ENCODE peak calls at places on chromosomes 2 and 18, in nine cellular contexts. One of them, this sample, is unnamed. For H3K79me2, the result is how much of the 10 kb centered on the place peaks cover.

GRCh38 chr18:34207344-34207851 is 17.3 kb downstream of the NOL4 start:
- DNase-seq in PC-3: no peak
- DNase-seq in neural progenitor cell: no peak
- DNase-seq in MM.1S: no peak
- DNase-seq in K562: no peak
- DNase-seq in GM23338: no peak
- DNase-seq in endothelial cell of umbilical vein: no peak
- DNase-seq in HepG2: no peak
- DNase-seq in GM23248: no peak
- DNase-seq in this sample: no peak

GRCh38 chr2:86480105-86480504 is 38.9 kb downstream of the KDM3A start:
- DNase-seq in PC-3: no peak
- DNase-seq in neural progenitor cell: no peak
- DNase-seq in MM.1S: no peak
- DNase-seq in K562: no peak
- DNase-seq in GM23338: no peak
- DNase-seq in endothelial cell of umbilical vein: peak
- DNase-seq in HepG2: no peak
- DNase-seq in GM23248: peak
- DNase-seq in this sample: no peak

GRCh38 chr2:61793389-61793836 is 60.4 kb downstream of the FAM161A start:
- DNase-seq in PC-3: peak
- DNase-seq in neural progenitor cell: peak
- DNase-seq in MM.1S: peak
- DNase-seq in K562: peak
- DNase-seq in GM23338: peak
- DNase-seq in endothelial cell of umbilical vein: peak
- DNase-seq in HepG2: peak
- DNase-seq in GM23248: peak
- DNase-seq in this sample: peak

GRCh38 chr2:176188218-176188968 is at the start of gene HOXD1:
- DNase-seq in PC-3: peak
- DNase-seq in neural progenitor cell: peak
- DNase-seq in MM.1S: peak
- DNase-seq in K562: peak
- DNase-seq in GM23338: peak
- DNase-seq in endothelial cell of umbilical vein: peak
- DNase-seq in HepG2: peak
- DNase-seq in GM23248: peak
- DNase-seq in this sample: peak

GRCh38 chr2:233404227-233404626 is 49.9 kb downstream of the DGKD start:
- DNase-seq in PC-3: peak
- DNase-seq in neural progenitor cell: peak
- DNase-seq in MM.1S: peak
- DNase-seq in K562: peak
- DNase-seq in GM23338: peak
- DNase-seq in endothelial cell of umbilical vein: peak
- DNase-seq in HepG2: peak
- DNase-seq in GM23248: peak
- DNase-seq in this sample: no peak

GRCh38 chr2:238320648-238321281 is 447 bp downstream of the TRAF3IP1 start:
- DNase-seq in PC-3: peak
- DNase-seq in neural progenitor cell: peak
- DNase-seq in MM.1S: no peak
- DNase-seq in K562: peak
- DNase-seq in GM23338: peak
- DNase-seq in endothelial cell of umbilical vein: no peak
- DNase-seq in HepG2: no peak
- DNase-seq in GM23248: peak
- DNase-seq in this sample: peak

GRCh38 chr2:121387591-121388325 is 102.8 kb upstream of the TFCP2L1 start:
- DNase-seq in PC-3: no peak
- DNase-seq in neural progenitor cell: no peak
- DNase-seq in MM.1S: no peak
- DNase-seq in K562: no peak
- DNase-seq in GM23338: no peak
- DNase-seq in endothelial cell of umbilical vein: no peak
- DNase-seq in HepG2: no peak
- DNase-seq in GM23248: peak
- DNase-seq in this sample: no peak

GRCh38 chr18:67278984-67279383 is 237.5 kb downstream of the DSEL start:
- DNase-seq in PC-3: no peak
- DNase-seq in neural progenitor cell: no peak
- DNase-seq in MM.1S: no peak
- DNase-seq in K562: no peak
- DNase-seq in GM23338: no peak
- DNase-seq in endothelial cell of umbilical vein: no peak
- DNase-seq in HepG2: no peak
- DNase-seq in GM23248: no peak
- DNase-seq in this sample: no peak

GRCh38 chr2:208031608-208032019 is 6.3 kb upstream of the PLEKHM3 start:
- DNase-seq in PC-3: no peak
- DNase-seq in neural progenitor cell: no peak
- DNase-seq in MM.1S: no peak
- DNase-seq in K562: no peak
- DNase-seq in GM23338: no peak
- DNase-seq in endothelial cell of umbilical vein: no peak
- DNase-seq in HepG2: peak
- DNase-seq in GM23248: peak
- DNase-seq in this sample: no peak

GRCh38 chr18:41992066-41992465 is 37.0 kb downstream of the PIK3C3 start:
- DNase-seq in PC-3: no peak
- DNase-seq in neural progenitor cell: no peak
- DNase-seq in MM.1S: no peak
- DNase-seq in K562: no peak
- DNase-seq in GM23338: no peak
- DNase-seq in endothelial cell of umbilical vein: peak
- DNase-seq in HepG2: no peak
- DNase-seq in GM23248: no peak
- DNase-seq in this sample: no peak

GRCh38 chr2:119311371-119311770 is 55.3 kb downstream of the C2orf76 start:
- DNase-seq in PC-3: no peak
- DNase-seq in neural progenitor cell: peak
- DNase-seq in MM.1S: peak
- DNase-seq in K562: no peak
- DNase-seq in GM23338: peak
- DNase-seq in endothelial cell of umbilical vein: no peak
- DNase-seq in HepG2: no peak
- DNase-seq in GM23248: no peak
- DNase-seq in this sample: no peak

GRCh38 chr18:58263733-58264469 is 219.9 kb downstream of the NEDD4L start:
- DNase-seq in PC-3: peak
- DNase-seq in neural progenitor cell: no peak
- DNase-seq in MM.1S: no peak
- DNase-seq in K562: no peak
- DNase-seq in GM23338: no peak
- DNase-seq in endothelial cell of umbilical vein: no peak
- DNase-seq in HepG2: no peak
- DNase-seq in GM23248: peak
- DNase-seq in this sample: no peak

DNA sequence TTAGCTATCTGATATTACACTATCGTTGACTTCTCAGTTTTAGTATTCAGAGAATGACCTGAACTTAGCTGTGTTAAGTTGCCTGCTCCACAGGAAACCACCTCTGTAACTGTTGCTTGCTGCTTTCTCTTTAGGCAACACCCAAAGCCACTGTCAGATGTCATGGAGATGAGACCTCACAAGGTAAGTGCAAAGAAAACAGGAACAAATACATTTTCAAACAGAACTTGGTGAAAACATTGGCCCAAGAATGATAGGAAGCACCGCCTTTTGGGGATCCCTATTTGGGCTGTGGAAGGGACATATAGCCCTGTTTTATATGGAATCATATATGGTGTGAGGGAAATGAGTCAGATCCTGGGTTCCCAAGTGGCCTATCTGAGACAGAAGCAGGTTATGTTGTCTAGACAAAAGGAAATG is 143.4 kb downstream of the UBE2E3 start:
- DNase-seq in PC-3: no peak
- DNase-seq in neural progenitor cell: no peak
- DNase-seq in MM.1S: peak
- DNase-seq in K562: no peak
- DNase-seq in GM23338: peak
- DNase-seq in endothelial cell of umbilical vein: peak
- DNase-seq in HepG2: no peak
- DNase-seq in GM23248: no peak
- DNase-seq in this sample: no peak
- H3K27ac ChIP-seq in PC-3: no peak
- H3K27ac ChIP-seq in neural progenitor cell: no peak
- H3K27ac ChIP-seq in MM.1S: peak
- H3K27ac ChIP-seq in K562: no peak
- H3K27ac ChIP-seq in GM23338: no peak
- H3K27ac ChIP-seq in endothelial cell of umbilical vein: peak
- H3K27ac ChIP-seq in HepG2: no peak
- H3K27ac ChIP-seq in GM23248: no peak
- H3K27ac ChIP-seq in this sample: peak

DNA sequence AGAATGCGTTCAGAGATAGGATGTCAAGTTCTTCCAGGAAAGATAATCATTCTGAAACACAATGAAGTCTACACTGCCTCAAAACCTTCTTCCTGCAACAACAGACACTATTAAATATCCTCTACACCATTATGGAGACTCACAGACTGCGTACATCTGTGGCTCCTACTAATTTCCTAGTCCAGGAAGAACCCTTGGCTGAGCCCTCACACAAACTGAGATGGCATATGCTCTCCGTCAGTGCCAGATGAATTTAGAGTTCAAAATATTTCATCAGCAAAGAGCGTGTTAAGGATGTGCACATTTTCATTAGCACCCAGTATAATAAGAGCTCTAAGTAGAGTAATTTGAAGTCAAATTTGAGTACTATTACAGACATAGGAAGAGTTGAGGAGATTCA is 117.2 kb downstream of the TCF4 start:
- DNase-seq in PC-3: no peak
- DNase-seq in neural progenitor cell: no peak
- DNase-seq in MM.1S: no peak
- DNase-seq in K562: no peak
- DNase-seq in GM23338: no peak
- DNase-seq in endothelial cell of umbilical vein: no peak
- DNase-seq in HepG2: no peak
- DNase-seq in GM23248: no peak
- DNase-seq in this sample: no peak
- H3K79me2 ChIP-seq in PC-3: under half
- H3K79me2 ChIP-seq in neural progenitor cell: half or more
- H3K79me2 ChIP-seq in MM.1S: under half
- H3K79me2 ChIP-seq in K562: under half
- H3K79me2 ChIP-seq in GM23338: half or more
- H3K79me2 ChIP-seq in endothelial cell of umbilical vein: under half
- H3K79me2 ChIP-seq in HepG2: under half
- H3K79me2 ChIP-seq in GM23248: half or more
- H3K79me2 ChIP-seq in this sample: under half

DNA sequence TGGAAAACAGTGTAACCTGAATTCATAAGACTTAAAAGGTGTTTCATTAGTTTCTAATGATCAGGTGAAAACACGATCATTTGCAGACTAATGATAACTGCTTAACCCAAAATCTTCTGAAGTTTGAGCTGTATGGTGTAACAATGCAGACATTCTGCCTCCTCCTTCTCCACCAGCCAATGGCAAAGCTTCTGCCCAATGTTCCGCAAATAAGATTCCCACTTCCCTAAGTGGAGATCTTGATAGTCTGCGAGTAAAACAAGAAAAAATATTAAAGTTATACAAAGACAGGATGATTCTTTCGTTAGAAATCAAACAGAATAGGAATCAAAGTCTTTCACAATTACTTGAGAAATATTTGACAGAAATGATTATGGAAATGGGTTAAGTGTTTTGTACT is 8.1 kb downstream of the C2orf42 start:
- DNase-seq in PC-3: no peak
- DNase-seq in neural progenitor cell: no peak
- DNase-seq in MM.1S: no peak
- DNase-seq in K562: no peak
- DNase-seq in GM23338: no peak
- DNase-seq in endothelial cell of umbilical vein: no peak
- DNase-seq in HepG2: no peak
- DNase-seq in GM23248: no peak
- DNase-seq in this sample: peak
- H2AFZ ChIP-seq in PC-3: no peak
- H2AFZ ChIP-seq in neural progenitor cell: no peak
- H2AFZ ChIP-seq in MM.1S: no peak
- H2AFZ ChIP-seq in K562: no peak
- H2AFZ ChIP-seq in GM23338: no peak
- H2AFZ ChIP-seq in endothelial cell of umbilical vein: no peak
- H2AFZ ChIP-seq in HepG2: no peak
- H2AFZ ChIP-seq in GM23248: no peak
- H2AFZ ChIP-seq in this sample: no peak

GRCh38 chr2:16021611-16022363 is 81.4 kb downstream of the MYCN start:
- DNase-seq in PC-3: no peak
- DNase-seq in neural progenitor cell: no peak
- DNase-seq in MM.1S: no peak
- DNase-seq in K562: no peak
- DNase-seq in GM23338: no peak
- DNase-seq in endothelial cell of umbilical vein: no peak
- DNase-seq in HepG2: no peak
- DNase-seq in GM23248: no peak
- DNase-seq in this sample: no peak

GRCh38 chr2:16025211-16025875 is 85.0 kb downstream of the MYCN start:
- DNase-seq in PC-3: no peak
- DNase-seq in neural progenitor cell: no peak
- DNase-seq in MM.1S: no peak
- DNase-seq in K562: no peak
- DNase-seq in GM23338: no peak
- DNase-seq in endothelial cell of umbilical vein: no peak
- DNase-seq in HepG2: no peak
- DNase-seq in GM23248: no peak
- DNase-seq in this sample: no peak

GRCh38 chr2:16025876-16026640 is 85.7 kb downstream of the MYCN start:
- DNase-seq in PC-3: no peak
- DNase-seq in neural progenitor cell: no peak
- DNase-seq in MM.1S: no peak
- DNase-seq in K562: no peak
- DNase-seq in GM23338: no peak
- DNase-seq in endothelial cell of umbilical vein: no peak
- DNase-seq in HepG2: no peak
- DNase-seq in GM23248: no peak
- DNase-seq in this sample: no peak

GRCh38 chr2:16022548-16023240 is 82.3 kb downstream of the MYCN start:
- DNase-seq in PC-3: no peak
- DNase-seq in neural progenitor cell: no peak
- DNase-seq in MM.1S: no peak
- DNase-seq in K562: no peak
- DNase-seq in GM23338: no peak
- DNase-seq in endothelial cell of umbilical vein: no peak
- DNase-seq in HepG2: no peak
- DNase-seq in GM23248: no peak
- DNase-seq in this sample: no peak

DNA sequence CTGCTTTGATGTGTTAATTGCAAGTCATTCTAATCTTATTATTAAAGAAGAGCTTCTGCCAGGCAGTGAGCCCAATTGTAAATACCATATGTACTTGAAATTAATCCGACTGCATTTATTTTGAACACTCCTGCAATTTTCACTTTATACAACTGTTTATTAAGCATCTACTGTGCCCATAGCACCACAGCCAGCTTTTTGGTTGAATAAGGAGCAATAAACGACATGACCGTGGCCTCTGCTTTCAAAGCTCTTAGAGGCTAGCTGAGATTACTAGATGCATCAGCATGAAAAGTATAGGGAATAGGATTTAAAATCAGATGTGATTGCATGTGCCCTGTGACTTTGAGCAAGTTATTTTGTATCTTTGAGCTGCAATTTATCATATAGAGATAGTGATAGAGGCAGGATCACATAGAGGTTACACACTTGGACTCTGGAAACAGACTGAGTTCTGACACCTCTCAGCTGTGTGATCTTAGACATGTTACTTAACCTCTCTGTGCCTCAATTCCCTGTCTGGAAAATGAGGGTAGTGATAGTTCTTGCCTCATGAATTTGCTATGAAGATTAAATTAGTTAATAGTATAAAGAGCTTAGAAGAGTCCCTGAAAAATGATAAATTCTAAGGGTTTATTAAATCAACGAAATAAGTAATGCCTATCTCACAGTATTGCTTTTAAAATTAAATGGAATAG is 83.5 kb downstream of the MYCN start:
- DNase-seq in PC-3: no peak
- DNase-seq in neural progenitor cell: no peak
- DNase-seq in MM.1S: no peak
- DNase-seq in K562: no peak
- DNase-seq in GM23338: no peak
- DNase-seq in endothelial cell of umbilical vein: no peak
- DNase-seq in HepG2: no peak
- DNase-seq in GM23248: no peak
- DNase-seq in this sample: no peak
- H3K27ac ChIP-seq in PC-3: no peak
- H3K27ac ChIP-seq in neural progenitor cell: no peak
- H3K27ac ChIP-seq in MM.1S: no peak
- H3K27ac ChIP-seq in K562: no peak
- H3K27ac ChIP-seq in GM23338: no peak
- H3K27ac ChIP-seq in endothelial cell of umbilical vein: no peak
- H3K27ac ChIP-seq in HepG2: no peak
- H3K27ac ChIP-seq in GM23248: no peak
- H3K27ac ChIP-seq in this sample: no peak

This sample was measured in osteoblast.